ENCODE peak calls at places on chromosome 16, in nine cellular contexts. B, Z, O, T, C, Y, N, M and E are unnamed samples.

GRCh38 chr16:733382-734207 is 6.7 kb downstream of the HAGHL start:
- DNase-seq in O (no peak), Y (peak), M (no peak), N (no peak), C (peak), Z (no peak), B (no peak), T (no peak), E (no peak)

GRCh38 chr16:2929693-2930092 is 18.0 kb downstream of the FLYWCH1 start:
- DNase-seq in B (no peak), C (no peak), Z (no peak), O (no peak), M (no peak), Y (no peak), T (no peak), N (no peak), E (no peak)

GRCh38 chr16:75433732-75434413 is 570 bp upstream of the CFDP1 start:
- DNase-seq in T (peak), Z (peak), C (peak), B (peak), N (peak), Y (peak), M (peak), O (peak), E (peak)

GRCh38 chr16:11308493-11309283 is 27.6 kb upstream of the PRM1 start:
- DNase-seq in M (no peak), Y (no peak), B (no peak), C (no peak), Z (no peak), O (no peak), T (no peak), N (no peak), E (no peak)

GRCh38 chr16:70258946-70259345 is 7.2 kb upstream of the EXOSC6 start:
- DNase-seq in M (no peak), B (no peak), Y (no peak), C (no peak), O (no peak), T (no peak), Z (no peak), N (no peak), E (no peak)

GRCh38 chr16:28082624-28083023 is 19.1 kb upstream of the GSG1L start:
- DNase-seq in N (no peak), Y (no peak), C (no peak), T (no peak), B (peak), Z (no peak), O (no peak), M (no peak), E (no peak)

GRCh38 chr16:7849891-7850290 is 517.2 kb downstream of the RBFOX1 start:
- DNase-seq in Y (no peak), O (no peak), M (no peak), Z (peak), N (no peak), C (no peak), B (no peak), T (no peak), E (no peak)

GRCh38 chr16:75239463-75240122 is 11.8 kb downstream of the BCAR1 start:
- DNase-seq in B (no peak), N (no peak), C (no peak), Z (no peak), Y (no peak), M (no peak), T (no peak), O (no peak), E (no peak)

GRCh38 chr16:72928089-72928981 is 119.6 kb downstream of the ZFHX3 start:
- DNase-seq in C (no peak), N (no peak), Y (no peak), O (no peak), M (no peak), T (no peak), B (no peak), Z (no peak), E (no peak)

DNA sequence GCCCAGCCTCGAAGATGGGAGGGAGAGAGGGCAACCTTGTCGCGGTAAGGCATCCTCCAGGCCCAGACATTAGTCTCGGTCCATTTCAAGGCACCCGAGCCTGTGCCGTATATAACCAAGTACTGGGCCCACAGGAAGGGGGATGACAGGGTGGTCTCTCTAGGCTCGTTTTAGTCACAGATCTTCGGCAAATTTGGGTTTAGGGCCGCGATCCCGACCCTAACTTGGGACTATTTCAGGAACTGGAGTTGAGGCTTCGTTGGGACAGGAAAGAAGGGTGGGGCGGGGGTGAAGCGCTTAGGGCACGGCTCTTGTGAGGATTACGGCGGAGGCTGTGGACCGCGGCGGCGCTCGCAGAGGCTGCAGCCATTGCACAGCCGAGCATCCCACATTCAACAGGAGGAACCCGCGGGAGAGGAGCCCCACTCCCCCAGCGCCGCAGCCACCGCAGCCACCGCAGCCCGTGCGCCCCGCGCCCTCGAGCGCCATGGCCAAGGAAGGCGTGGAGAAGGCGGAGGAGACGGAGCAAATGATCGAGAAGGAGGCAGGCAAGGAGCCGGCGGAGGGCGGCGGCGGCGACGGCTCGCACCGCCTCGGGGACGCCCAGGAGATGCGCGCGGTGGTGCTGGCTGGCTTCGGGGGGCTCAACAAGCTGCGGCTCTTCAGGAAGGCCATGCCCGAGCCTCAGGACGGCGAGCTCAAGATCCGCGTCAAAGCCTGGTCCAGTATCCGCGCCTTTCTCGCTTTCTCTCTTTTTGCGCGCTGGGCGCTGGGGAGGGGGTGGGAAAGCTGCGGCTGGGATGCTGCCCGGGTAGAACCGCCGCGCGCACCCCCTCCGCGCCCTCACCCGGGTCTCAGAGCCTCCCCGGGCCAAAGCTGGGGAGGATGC is at the start of gene VAT1L:
- DNase-seq in C (peak), N (peak), Z (no peak), T (peak), Y (peak), O (peak), B (peak), M (no peak), E (peak)
- H3K4me3 ChIP-seq in C (peak), N (peak), Z (no peak), T (peak), Y (peak), O (peak), B (peak), M (peak), E (peak)

GRCh38 chr16:56956756-56957155 is 5.0 kb upstream of the CETP start:
- DNase-seq in T (no peak), M (no peak), C (no peak), B (no peak), O (no peak), Y (no peak), N (no peak), Z (no peak), E (no peak)
- TF ChIP-seq CTCF in T (no peak), M (no peak), C (no peak), B (no peak), O (peak), Y (peak), N (no peak), Z (no peak), E (no peak)

GRCh38 chr16:67482260-67482924 is 955 bp downstream of the AGRP start:
- DNase-seq in C (no peak), N (no peak), B (no peak), Y (no peak), O (no peak), Z (no peak), M (no peak), T (no peak), E (no peak)
- H3K4me3 ChIP-seq in C (no peak), N (peak), B (peak), Y (peak), O (peak), Z (no peak), M (peak), T (peak), E (peak)

DNA sequence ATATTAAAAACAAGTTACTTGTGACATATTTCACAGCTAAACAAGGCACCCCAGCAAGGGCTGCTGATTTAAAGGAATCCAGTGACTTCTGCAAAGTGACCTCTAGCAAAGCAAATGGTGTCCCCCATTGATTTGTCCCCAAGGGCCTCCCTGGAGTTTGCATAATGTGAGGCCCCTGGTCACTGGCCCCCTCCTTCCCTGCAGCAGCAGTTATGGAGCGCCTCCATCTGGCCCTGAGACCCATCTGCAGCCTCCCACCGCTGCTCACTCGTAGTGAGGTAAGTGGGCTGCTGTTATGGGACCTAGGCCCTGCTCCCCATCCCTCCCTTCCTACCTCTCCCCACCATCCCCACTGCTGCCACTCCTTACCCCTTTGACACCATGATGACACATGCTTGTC is 19.6 kb upstream of the EEF2K start:
- DNase-seq in B (no peak), Y (peak), Z (no peak), O (no peak), N (no peak), M (no peak), T (no peak), C (no peak), E (no peak)
- TF ChIP-seq CTCF in B (no peak), Y (peak), Z (no peak), O (peak), N (no peak), M (no peak), T (peak), C (peak), E (peak)

DNA sequence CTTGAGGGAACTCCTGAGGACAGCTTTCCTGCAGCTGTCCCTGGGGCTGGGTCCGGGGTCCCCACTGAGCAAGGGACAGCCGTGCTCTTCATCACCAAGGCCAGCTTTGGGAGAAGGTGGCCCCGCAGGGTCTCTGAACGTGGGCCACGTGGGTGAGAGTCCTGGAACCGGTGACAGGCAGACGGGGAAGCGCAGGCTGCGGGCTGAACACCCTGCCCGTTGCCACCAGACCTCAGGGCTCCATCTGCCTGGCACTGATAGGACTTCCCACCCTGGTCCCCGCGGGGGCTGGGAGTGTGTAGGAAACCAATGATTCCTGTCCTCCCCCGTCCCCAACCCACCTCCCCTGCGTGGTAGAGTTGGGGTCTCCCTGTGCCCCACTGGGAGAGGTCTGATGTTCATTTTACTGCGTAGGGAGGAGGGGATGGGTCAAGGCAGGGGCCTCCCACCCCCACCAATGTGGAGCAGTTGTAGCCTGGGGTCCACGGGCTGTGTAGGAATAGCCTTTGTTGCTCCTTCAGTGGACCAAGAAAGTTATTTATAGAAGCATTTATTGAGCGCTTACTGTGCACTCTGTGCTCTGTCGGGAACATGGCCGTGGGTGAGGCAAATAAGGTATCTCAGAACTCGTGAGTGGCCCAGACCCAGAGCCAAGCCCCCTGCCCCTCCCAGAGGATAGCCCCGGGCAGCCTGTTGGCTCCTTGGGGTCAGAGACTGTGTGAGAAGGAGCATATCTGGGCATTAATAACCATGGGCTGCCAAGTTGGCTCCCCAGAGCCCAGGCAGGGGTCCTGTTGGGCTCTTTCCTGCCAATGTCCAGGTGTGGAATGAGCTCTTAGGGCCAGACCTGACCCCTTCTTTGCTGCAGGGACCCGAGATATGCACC is 1.3 kb downstream of the ADGRG1 start:
- DNase-seq in B (no peak), C (no peak), T (no peak), Y (no peak), Z (no peak), N (no peak), M (no peak), O (no peak), E (no peak)
- H3K4me3 ChIP-seq in B (peak), C (no peak), T (peak), Y (no peak), Z (no peak), N (peak), M (peak), O (no peak), E (no peak)

GRCh38 chr16:15610369-15610871 is 32.5 kb downstream of the MARF1 start:
- DNase-seq in N (no peak), Z (no peak), M (no peak), Y (no peak), O (peak), B (no peak), C (no peak), T (no peak), E (peak)

GRCh38 chr16:15609286-15609649 is 33.7 kb downstream of the MARF1 start:
- DNase-seq in N (no peak), Z (no peak), Y (no peak), O (peak), T (no peak), M (no peak), B (no peak), C (no peak), E (no peak)

GRCh38 chr16:15606521-15607220 is 36.3 kb downstream of the MARF1 start:
- DNase-seq in B (no peak), M (no peak), Z (no peak), O (no peak), Y (no peak), N (no peak), T (no peak), C (no peak), E (no peak)

GRCh38 chr16:15607700-15608396 is 35.1 kb downstream of the MARF1 start:
- DNase-seq in C (no peak), T (no peak), N (peak), Z (no peak), Y (no peak), M (no peak), O (peak), B (peak), E (peak)

GRCh38 chr16:15608398-15609285 is 34.3 kb downstream of the MARF1 start:
- DNase-seq in C (no peak), B (no peak), M (no peak), N (no peak), Z (no peak), O (peak), Y (no peak), T (no peak), E (peak)
- TF ChIP-seq CTCF in C (peak), B (no peak), M (no peak), N (no peak), Z (no peak), O (no peak), Y (no peak), T (no peak), E (no peak)